ENCODE peak calls at places on chromosomes 5 and 9, in four cellular contexts. N is H9, F is IMR-90, K is H1. W is an unnamed sample.

GRCh38 chr5:92544042-92544441 is 1037.0 kb downstream of the NR2F1-AS1 start:
- DNase-seq in N (no peak), F (no peak), K (no peak), W (no peak)

GRCh38 chr5:145848854-145849253 is 13.7 kb upstream of the PRELID2 start:
- DNase-seq in N (no peak), F (peak), K (no peak), W (no peak)

GRCh38 chr9:98908897-98909634 is 34.6 kb upstream of the COL15A1 start:
- DNase-seq in N (no peak), F (peak), K (no peak), W (no peak)

GRCh38 chr9:128094166-128094949 is 26.3 kb downstream of the SLC25A25 start:
- DNase-seq in N (peak), F (peak), K (no peak), W (peak)

GRCh38 chr9:97551308-97551707 is 49.8 kb downstream of the TMOD1 start:
- DNase-seq in N (no peak), F (no peak), K (no peak), W (no peak)

GRCh38 chr9:135579356-135579755 is 17.8 kb downstream of the PAEP start:
- DNase-seq in N (no peak), F (no peak), K (no peak), W (no peak)

GRCh38 chr9:135335691-135336181 is 143.8 kb upstream of the PPP1R26 start:
- DNase-seq in N (peak), F (no peak), K (no peak), W (no peak)

GRCh38 chr9:116998305-116998704 is 311.2 kb downstream of the TRIM32 start:
- DNase-seq in N (no peak), F (peak), K (no peak), W (peak)

GRCh38 chr9:137216188-137216965 is 5.7 kb downstream of the RNF208 start:
- DNase-seq in N (no peak), F (no peak), K (no peak), W (no peak)

GRCh38 chr9:116153765-116154333 is at the start of gene PAPPA:
- DNase-seq in N (peak), F (no peak), K (no peak), W (no peak)

GRCh38 chr5:170238456-170238855 is 5.7 kb downstream of the C5orf58 start:
- DNase-seq in N (no peak), F (no peak), K (no peak), W (no peak)

GRCh38 chr5:52825826-52826225 is 38.1 kb downstream of the ITGA1 start:
- DNase-seq in N (no peak), F (no peak), K (no peak), W (no peak)

GRCh38 chr9:84996049-84996448 is 326.5 kb downstream of the NTRK2 start:
- DNase-seq in N (no peak), F (no peak), K (no peak), W (no peak)
- H4K5ac ChIP-seq in N (no peak), F (no peak), K (no peak), W (no peak)

GRCh38 chr9:18385676-18386075 is 88.3 kb upstream of the ADAMTSL1 start:
- DNase-seq in N (no peak), F (peak), K (no peak), W (no peak)

GRCh38 chr9:18382243-18382642 is 91.7 kb upstream of the ADAMTSL1 start:
- DNase-seq in N (no peak), F (no peak), K (no peak), W (no peak)

GRCh38 chr9:18384066-18384465 is 89.9 kb upstream of the ADAMTSL1 start:
- DNase-seq in N (no peak), F (peak), K (no peak), W (no peak)

GRCh38 chr9:18390393-18390792 is 83.6 kb upstream of the ADAMTSL1 start:
- DNase-seq in N (no peak), F (peak), K (no peak), W (no peak)

DNA sequence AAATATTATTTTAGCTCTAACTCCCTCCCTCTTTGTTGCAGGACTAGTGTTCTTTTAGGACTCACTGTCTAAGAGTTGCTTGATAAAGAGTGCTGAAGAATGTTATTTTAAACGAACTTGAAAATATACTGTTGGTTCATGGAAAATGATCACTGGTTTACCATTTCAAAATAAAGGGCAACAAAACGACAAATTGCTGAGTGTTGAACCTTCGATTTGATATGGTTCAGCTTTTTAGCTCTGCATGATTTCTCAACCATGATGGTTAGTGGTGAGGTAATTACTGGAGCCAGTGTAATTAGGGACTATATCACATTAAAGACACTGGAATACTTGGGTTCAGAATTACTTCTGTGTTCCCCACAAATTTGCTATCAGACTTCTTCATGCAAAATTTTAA is 87.9 kb upstream of the ADAMTSL1 start:
- DNase-seq in N (no peak), F (no peak), K (no peak), W (no peak)
- H4K5ac ChIP-seq in N (no peak), F (no peak), K (no peak), W (no peak)

GRCh38 chr5:175037820-175038219 is 313.4 kb downstream of the MSX2 start:
- DNase-seq in N (no peak), F (no peak), K (no peak), W (no peak)
- H4K5ac ChIP-seq in N (no peak), F (no peak), K (no peak), W (no peak)

DNA sequence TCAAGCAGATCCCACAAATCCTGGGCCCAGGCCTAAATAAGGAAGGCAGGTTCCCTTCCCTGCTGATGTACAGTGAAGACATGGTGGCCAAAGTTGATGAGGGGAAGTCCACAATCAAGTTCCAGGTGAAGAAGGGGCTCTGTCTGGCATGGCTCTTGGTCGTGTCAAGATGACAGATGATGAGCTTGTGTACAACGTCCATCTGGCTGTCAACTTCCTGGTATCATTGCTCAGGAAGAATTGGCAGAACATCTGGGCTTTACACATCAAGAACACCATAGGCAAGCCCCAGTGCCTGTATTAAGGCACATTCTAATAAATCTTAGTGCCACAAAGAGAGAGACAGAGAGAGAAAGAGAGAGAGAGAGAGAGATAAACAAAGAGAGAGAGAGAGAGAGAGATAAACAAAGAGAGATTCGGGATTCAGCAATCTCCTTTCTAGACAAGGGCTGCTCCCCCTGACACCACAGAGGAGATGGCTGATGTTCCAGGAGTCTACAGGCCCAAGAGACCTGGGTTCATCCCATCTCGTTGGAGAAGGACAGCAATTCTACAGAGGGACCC is 45.5 kb upstream of the HSPA9 start:
- DNase-seq in N (no peak), F (no peak), K (no peak), W (no peak)
- H4K5ac ChIP-seq in N (no peak), F (no peak), K (no peak), W (no peak)

GRCh38 chr9:73548201-73548600 is 396.5 kb downstream of the ANXA1 start:
- DNase-seq in N (no peak), F (no peak), K (no peak), W (no peak)

GRCh38 chr9:73549991-73550390 is 398.3 kb downstream of the ANXA1 start:
- DNase-seq in N (no peak), F (no peak), K (no peak), W (no peak)

GRCh38 chr9:73558471-73558870 is 406.8 kb downstream of the ANXA1 start:
- DNase-seq in N (no peak), F (no peak), K (no peak), W (no peak)

GRCh38 chr9:73553295-73553694 is 401.6 kb downstream of the ANXA1 start:
- DNase-seq in N (no peak), F (no peak), K (no peak), W (no peak)
- H4K5ac ChIP-seq in N (no peak), F (no peak), K (no peak), W (no peak)

GRCh38 chr5:172358345-172358744 is 74.8 kb upstream of the UBTD2 start:
- DNase-seq in N (no peak), F (no peak), K (no peak), W (no peak)
- H4K5ac ChIP-seq in N (no peak), F (no peak), K (no peak), W (no peak)

GRCh38 chr5:16619136-16619535 is 2.3 kb upstream of the RETREG1 start:
- DNase-seq in N (no peak), F (no peak), K (no peak), W (no peak)
- H4K5ac ChIP-seq in N (no peak), F (no peak), K (no peak), W (no peak)

GRCh38 chr9:122232907-122233306 is 4.2 kb upstream of the LHX6 start:
- DNase-seq in N (no peak), F (no peak), K (no peak), W (no peak)

GRCh38 chr9:122239722-122240121 is 11.0 kb upstream of the LHX6 start:
- DNase-seq in N (no peak), F (no peak), K (no peak), W (no peak)

GRCh38 chr9:122228906-122229837 is at the start of gene LHX6:
- DNase-seq in N (no peak), F (peak), K (no peak), W (peak)

GRCh38 chr9:122236681-122237080 is 7.9 kb upstream of the LHX6 start:
- DNase-seq in N (no peak), F (peak), K (no peak), W (no peak)

GRCh38 chr9:122234022-122234748 is 5.4 kb upstream of the LHX6 start:
- DNase-seq in N (no peak), F (no peak), K (no peak), W (no peak)
- H4K5ac ChIP-seq in N (no peak), F (no peak), K (no peak), W (no peak)

GRCh38 chr5:135859656-135860055 is 25.2 kb downstream of the SLC25A48 start:
- DNase-seq in N (no peak), F (no peak), K (no peak), W (peak)
- H4K5ac ChIP-seq in N (no peak), F (no peak), K (no peak), W (no peak)